ENCODE peak calls at places on chromosomes 2 and 18, in seven cellular contexts. E is CD4-positive, CD25-positive, alpha-beta regulatory T cell; A is fibroblast of lung; Y is neuronal stem cell; K is psoas muscle; X is small intestine; P is colonic mucosa. T is an unnamed sample.

GRCh38 chr2:201866643-201867310 is 60.4 kb downstream of the CDK15 start:
- DNase-seq in E (no peak), A (peak; percentile 59), Y (no peak), K (no peak), X (peak; percentile 45), P (no peak), T (no peak)

GRCh38 chr2:215848679-215849078 is 164.7 kb downstream of the MREG start:
- DNase-seq in E (no peak), A (no peak), Y (no peak), K (no peak), X (no peak), P (no peak), T (no peak)

GRCh38 chr18:45136381-45137088 is 455.8 kb downstream of the SETBP1 start:
- DNase-seq in E (no peak), A (no peak), Y (no peak), K (no peak), X (no peak), P (no peak), T (no peak)

GRCh38 chr2:12498703-12499102 is 218.0 kb upstream of the TRIB2 start:
- DNase-seq in E (no peak), A (peak; percentile 33), Y (no peak), K (no peak), X (no peak), P (no peak), T (peak; percentile 63)

GRCh38 chr2:181904022-181904632 is 12.6 kb downstream of the ITPRID2 start:
- DNase-seq in E (no peak), A (peak; percentile 67), Y (peak; percentile 9), K (no peak), X (peak; percentile 37), P (no peak), T (peak; percentile 53)

GRCh38 chr2:96100893-96101304 is 15.5 kb downstream of the ADRA2B start:
- DNase-seq in E (peak; percentile 1), A (no peak), Y (no peak), K (no peak), X (no peak), P (no peak), T (no peak)

GRCh38 chr2:160241251-160242137 is 41.4 kb upstream of the ITGB6 start:
- DNase-seq in E (no peak), A (peak; percentile 77), Y (no peak), K (peak; percentile 45), X (peak; percentile 88), P (peak; percentile 77), T (peak; percentile 80)

GRCh38 chr2:60512641-60513040 is 40.8 kb downstream of the BCL11A start:
- DNase-seq in E (no peak), A (no peak), Y (no peak), K (no peak), X (no peak), P (peak; percentile 60), T (peak; percentile 23)

GRCh38 chr2:62627667-62628066 is 77.8 kb upstream of the EHBP1 start:
- DNase-seq in E (no peak), A (no peak), Y (no peak), K (no peak), X (no peak), P (no peak), T (no peak)

GRCh38 chr2:237996041-237996593 is 29.3 kb downstream of the UBE2F start:
- DNase-seq in E (no peak), A (peak; percentile 78), Y (no peak), K (no peak), X (no peak), P (no peak), T (peak; percentile 85)

GRCh38 chr2:70557171-70557838 is 3.7 kb upstream of the TGFA start:
- DNase-seq in E (no peak), A (no peak), Y (no peak), K (no peak), X (peak; percentile 85), P (peak; percentile 78), T (no peak)

GRCh38 chr2:46518848-46519247 is 39.5 kb downstream of the TMEM247 start:
- DNase-seq in E (no peak), A (no peak), Y (no peak), K (peak; percentile 32), X (no peak), P (peak; percentile 15), T (no peak)

GRCh38 chr2:69175795-69176715 is 163.1 kb downstream of the ANTXR1 start:
- DNase-seq in E (no peak), A (peak; percentile 41), Y (no peak), K (no peak), X (no peak), P (no peak), T (peak; percentile 58)

GRCh38 chr18:22465859-22466602 is 48.3 kb upstream of the CTAGE1 start:
- DNase-seq in E (no peak), A (peak; percentile 95), Y (no peak), K (no peak), X (peak; percentile 28), P (no peak), T (peak; percentile 95)

GRCh38 chr2:219440388-219441256 is 6.0 kb downstream of the SPEG start:
- DNase-seq in E (no peak), A (peak; percentile 20), Y (no peak), K (no peak), X (no peak), P (no peak), T (no peak)

GRCh38 chr2:126655066-126655465 is 892 bp upstream of the GYPC start:
- DNase-seq in E (no peak), A (no peak), Y (no peak), K (no peak), X (no peak), P (no peak), T (no peak)

GRCh38 chr18:3056311-3056710 is 43.4 kb upstream of the LPIN2 start:
- DNase-seq in E (no peak), A (no peak), Y (no peak), K (no peak), X (no peak), P (no peak), T (no peak)

GRCh38 chr18:3060667-3061580 is 48.0 kb upstream of the LPIN2 start:
- DNase-seq in E (peak; percentile 11), A (no peak), Y (no peak), K (no peak), X (no peak), P (no peak), T (no peak)

GRCh38 chr18:3059272-3059671 is 46.3 kb upstream of the LPIN2 start:
- DNase-seq in E (no peak), A (no peak), Y (no peak), K (no peak), X (peak; percentile 46), P (no peak), T (no peak)

GRCh38 chr18:3057526-3057925 is 44.6 kb upstream of the LPIN2 start:
- DNase-seq in E (no peak), A (no peak), Y (no peak), K (no peak), X (no peak), P (no peak), T (no peak)

GRCh38 chr18:3058328-3059191 is 45.6 kb upstream of the LPIN2 start:
- DNase-seq in E (no peak), A (no peak), Y (no peak), K (no peak), X (peak; percentile 39), P (no peak), T (peak; percentile 40)
- H3K4me1 ChIP-seq in E (peaks cover 56% of the 10 kb centered on the region), A (no peaks in the 10 kb centered on the region), Y (peaks cover 8% of the 10 kb centered on the region), K (no peaks in the 10 kb centered on the region), X (no peaks in the 10 kb centered on the region), P (no peaks in the 10 kb centered on the region), T (peaks cover 43% of the 10 kb centered on the region)

DNA sequence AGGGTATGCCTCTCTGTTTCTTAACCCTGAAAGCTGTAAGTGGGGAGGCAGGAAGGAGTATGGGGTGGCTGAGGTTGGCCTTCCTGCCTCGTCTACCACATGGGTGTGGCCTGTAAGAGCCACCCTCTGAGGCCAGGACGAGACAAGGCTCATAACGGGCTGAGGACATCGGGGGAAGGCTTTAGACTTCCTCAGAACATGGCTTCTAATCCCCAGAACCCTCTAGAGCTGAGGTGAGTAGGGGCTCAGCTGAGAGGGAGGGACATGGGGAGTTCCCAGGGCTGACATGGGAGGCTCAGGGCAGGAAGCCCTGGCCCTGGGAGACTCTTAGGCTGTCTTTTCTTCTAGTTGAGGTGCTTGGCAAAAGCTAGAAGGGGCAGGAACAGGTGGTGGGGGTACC is 36.7 kb downstream of the EMX1 start:
- DNase-seq in E (no peak), A (no peak), Y (no peak), K (no peak), X (peak; percentile 23), P (no peak), T (no peak)
- H3K4me3 ChIP-seq in E (peak overlapping the region; percentile 79), A (no peak overlapping the region), Y (no peak overlapping the region), K (no peak overlapping the region), X (no peak overlapping the region), P (no peak overlapping the region), T (no peak overlapping the region)

GRCh38 chr2:37232131-37232933 is 874 bp downstream of the NDUFAF7 start:
- DNase-seq in E (no peak), A (peak; percentile 8), Y (no peak), K (peak; percentile 20), X (peak; percentile 31), P (peak; percentile 37), T (no peak)
- H3K27ac ChIP-seq in E (peak overlapping the region; percentile 92), A (peak overlapping the region; percentile 91), Y (no peak overlapping the region), K (peak overlapping the region; percentile 91), X (peak overlapping the region; percentile 95), P (peak overlapping the region; percentile 83), T (peak overlapping the region; percentile 67)

GRCh38 chr2:66568650-66569300 is 133.8 kb downstream of the MEIS1 start:
- DNase-seq in E (no peak), A (no peak), Y (no peak), K (no peak), X (no peak), P (no peak), T (no peak)
- H3K4me1 ChIP-seq in E (no peaks in the 10 kb centered on the region), A (peaks cover 33% of the 10 kb centered on the region), Y (peaks cover 36% of the 10 kb centered on the region), K (no peaks in the 10 kb centered on the region), X (no peaks in the 10 kb centered on the region), P (no peaks in the 10 kb centered on the region), T (peaks cover 3% of the 10 kb centered on the region)

GRCh38 chr18:77316641-77317040 is 67.0 kb downstream of the GALR1 start:
- DNase-seq in E (no peak), A (no peak), Y (no peak), K (no peak), X (no peak), P (no peak), T (no peak)

GRCh38 chr18:77316013-77316412 is 66.4 kb downstream of the GALR1 start:
- DNase-seq in E (no peak), A (no peak), Y (no peak), K (no peak), X (no peak), P (no peak), T (no peak)

DNA sequence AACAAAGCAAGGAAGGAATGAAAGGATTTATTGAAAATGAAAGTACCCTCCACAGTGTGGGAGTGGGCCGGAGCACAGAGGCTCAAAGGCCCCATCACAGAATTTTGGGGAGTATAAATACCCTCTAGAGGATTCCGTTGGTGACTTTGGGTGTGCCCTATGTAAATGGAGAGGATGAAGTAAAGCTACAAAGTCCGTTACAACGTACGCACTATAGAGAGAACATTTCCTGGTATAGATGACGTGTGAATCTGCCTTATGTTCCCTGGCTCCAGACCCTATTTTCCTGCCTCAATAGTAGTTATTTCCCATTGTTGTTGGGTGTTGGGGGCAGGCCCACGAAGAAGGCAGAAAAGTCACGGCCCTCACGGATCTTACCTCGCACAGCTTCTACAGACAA is 65.3 kb downstream of the GALR1 start:
- DNase-seq in E (no peak), A (no peak), Y (no peak), K (no peak), X (peak; percentile 19), P (no peak), T (no peak)
- H3K4me3 ChIP-seq in E (no peak overlapping the region), A (no peak overlapping the region), Y (no peak overlapping the region), K (no peak overlapping the region), X (no peak overlapping the region), P (no peak overlapping the region), T (no peak overlapping the region)

GRCh38 chr2:241890524-241891235 is 21.2 kb downstream of the RTP5 start:
- DNase-seq in E (no peak), A (no peak), Y (no peak), K (no peak), X (no peak), P (no peak), T (no peak)
- H3K27ac ChIP-seq in E (no peak overlapping the region), A (no peak overlapping the region), Y (no peak overlapping the region), K (no peak overlapping the region), X (no peak overlapping the region), P (no peak overlapping the region), T (no peak overlapping the region)

T was measured in SJSA1.